ENCODE peak calls at places on chromosomes 7 and 10, in six cellular contexts. Z is Right ventricle myocardium inferior; W is A549; I is activated CD4-positive, alpha-beta T cell treated with anti-CD3 and anti-CD28 coated beads for 36 hours; M is activated naive CD8-positive, alpha-beta T cell treated with anti-CD3 and anti-CD28 coated beads, Interleukin-2, amount 50 U/mL, for 24 hours; Y is SK-N-SH treated with all-trans-retinoic acid at 6 μM for 48 hours. D is an unnamed sample.

GRCh38 chr10:30509508-30509907 is 75.5 kb downstream of the MAP3K8 start:
- ATAC-seq in Z (no peak), W (no peak), I (no peak), M (no peak), Y (no peak), D (no peak)

GRCh38 chr7:31071316-31071715 is 19.2 kb downstream of the ADCYAP1R1 start:
- ATAC-seq in Z (peak; percentile 74), W (no peak), I (no peak), M (no peak), Y (no peak), D (peak; percentile 34)

GRCh38 chr10:24249829-24250415 is 41.0 kb downstream of the KIAA1217 start:
- ATAC-seq in Z (no peak), W (no peak), I (no peak), M (no peak), Y (no peak), D (no peak)

GRCh38 chr10:94916423-94916822 is 22.0 kb upstream of the CYP2C9 start:
- ATAC-seq in Z (no peak), W (no peak), I (no peak), M (no peak), Y (no peak), D (no peak)

GRCh38 chr7:74305987-74306736 is 17.0 kb downstream of the CLIP2 start:
- ATAC-seq in Z (no peak), W (no peak), I (peak; percentile 7), M (peak; percentile 48), Y (peak; percentile 10), D (no peak)

GRCh38 chr10:19815478-19816419 is 483 bp upstream of the PLXDC2 start:
- ATAC-seq in Z (peak; percentile 85), W (peak; percentile 71), I (no peak), M (peak; percentile 37), Y (peak; percentile 75), D (peak; percentile 80)

GRCh38 chr7:74059681-74060588 is 23.7 kb upstream of the LIMK1 start:
- ATAC-seq in Z (no peak), W (peak; percentile 66), I (no peak), M (no peak), Y (no peak), D (no peak)

GRCh38 chr7:27782849-27783248 is 42.9 kb downstream of the TAX1BP1 start:
- ATAC-seq in Z (no peak), W (no peak), I (peak; percentile 63), M (peak; percentile 83), Y (peak; percentile 47), D (no peak)

GRCh38 chr10:62231371-62231770 is 37.3 kb downstream of the RTKN2 start:
- ATAC-seq in Z (no peak), W (peak; percentile 71), I (no peak), M (no peak), Y (peak; percentile 80), D (peak; percentile 51)

GRCh38 chr10:32393942-32394341 is 47.0 kb upstream of the EPC1 start:
- ATAC-seq in Z (no peak), W (no peak), I (no peak), M (no peak), Y (no peak), D (no peak)

GRCh38 chr7:50565559-50565916 is 333 bp upstream of the DDC start:
- ATAC-seq in Z (no peak), W (peak; percentile 60), I (no peak), M (no peak), Y (no peak), D (no peak)

GRCh38 chr10:48464871-48465736 is 139.8 kb downstream of the ARHGAP22 start:
- ATAC-seq in Z (peak; percentile 88), W (peak; percentile 15), I (no peak), M (no peak), Y (no peak), D (no peak)

GRCh38 chr10:69994262-69994661 is 58.4 kb upstream of the MACROH2A2 start:
- ATAC-seq in Z (peak; percentile 64), W (peak; percentile 93), I (peak; percentile 55), M (no peak), Y (peak; percentile 76), D (peak; percentile 46)

GRCh38 chr7:128210590-128211570 is 30.2 kb upstream of the LEP start:
- ATAC-seq in Z (no peak), W (no peak), I (no peak), M (no peak), Y (no peak), D (no peak)

GRCh38 chr7:44045226-44046014 is 918 bp downstream of the DBNL start:
- ATAC-seq in Z (no peak), W (no peak), I (no peak), M (no peak), Y (peak; percentile 65), D (peak; percentile 30)

GRCh38 chr7:16644987-16645592 is 464 bp downstream of the ANKMY2 start:
- ATAC-seq in Z (peak; percentile 37), W (peak; percentile 69), I (peak; percentile 3), M (peak; percentile 6), Y (peak; percentile 54), D (peak; percentile 40)

GRCh38 chr7:128842674-128843641 is 12.8 kb downstream of the FLNC start:
- ATAC-seq in Z (no peak), W (no peak), I (no peak), M (no peak), Y (no peak), D (no peak)

GRCh38 chr10:10120671-10121070 is 897.0 kb upstream of the CELF2 start:
- ATAC-seq in Z (no peak), W (no peak), I (no peak), M (no peak), Y (no peak), D (no peak)

GRCh38 chr7:130917669-130918128 is 183.7 kb upstream of the KLF14 start:
- ATAC-seq in Z (no peak), W (peak; percentile 2), I (no peak), M (peak; percentile 6), Y (no peak), D (no peak)

GRCh38 chr10:124025152-124025551 is 68.2 kb downstream of the CHST15 start:
- ATAC-seq in Z (no peak), W (no peak), I (peak; percentile 63), M (no peak), Y (no peak), D (no peak)

GRCh38 chr7:151274936-151275812 is 26.7 kb upstream of the SMARCD3 start:
- ATAC-seq in Z (no peak), W (peak; percentile 8), I (no peak), M (no peak), Y (no peak), D (no peak)

GRCh38 chr7:150463461-150463860 is 13.0 kb downstream of the GIMAP8 start:
- ATAC-seq in Z (no peak), W (no peak), I (no peak), M (peak; percentile 22), Y (no peak), D (no peak)

GRCh38 chr10:48733329-48733728 is 48.7 kb downstream of the WDFY4 start:
- ATAC-seq in Z (no peak), W (no peak), I (no peak), M (no peak), Y (no peak), D (no peak)

GRCh38 chr10:5551531-5552375 is 27.0 kb downstream of the CALML3 start:
- ATAC-seq in Z (no peak), W (no peak), I (peak; percentile 51), M (peak; percentile 59), Y (no peak), D (no peak)

GRCh38 chr10:15333909-15334649 is 37.0 kb downstream of the FAM171A1 start:
- ATAC-seq in Z (no peak), W (no peak), I (no peak), M (no peak), Y (no peak), D (no peak)

GRCh38 chr10:6254200-6254599 is 51.5 kb downstream of the PFKFB3 start:
- ATAC-seq in Z (no peak), W (no peak), I (peak; percentile 49), M (no peak), Y (no peak), D (no peak)

GRCh38 chr7:128032605-128033235 is 1.5 kb upstream of the LRRC4 start:
- ATAC-seq in Z (no peak), W (no peak), I (no peak), M (peak; percentile 7), Y (no peak), D (peak; percentile 4)

GRCh38 chr10:114856544-114857287 is 35.1 kb downstream of the FHIP2A start:
- ATAC-seq in Z (peak; percentile 20), W (peak; percentile 91), I (peak; percentile 93), M (no peak), Y (peak; percentile 95), D (no peak)

GRCh38 chr10:12111528-12111927 is 17.9 kb upstream of the SEC61A2 start:
- ATAC-seq in Z (no peak), W (no peak), I (peak; percentile 31), M (peak; percentile 40), Y (no peak), D (no peak)

GRCh38 chr10:132738454-132739224 is 47.3 kb downstream of the NKX6-2 start:
- ATAC-seq in Z (peak; percentile 51), W (no peak), I (no peak), M (no peak), Y (no peak), D (no peak)

GRCh38 chr7:105462765-105463164 is 59.3 kb downstream of the PUS7 start:
- ATAC-seq in Z (no peak), W (no peak), I (no peak), M (no peak), Y (no peak), D (no peak)